ENCODE peak calls at places on chromosomes 11 and 22, in eight cellular contexts. A, B, Q, E, N, X, C and G are unnamed samples.

GRCh38 chr22:38238519-38239051 is 34.2 kb downstream of the TMEM184B start:
- DNase-seq in A (no peak), B (no peak), Q (no peak), E (no peak), N (no peak), X (no peak), C (no peak), G (no peak)

GRCh38 chr22:44355688-44356070 is 42.9 kb upstream of the SHISAL1 start:
- DNase-seq in A (peak; percentile 7), B (no peak), Q (peak; percentile 20), E (no peak), N (no peak), X (no peak), C (no peak), G (no peak)

GRCh38 chr22:38080847-38081635 is 2.9 kb downstream of the SLC16A8 start:
- DNase-seq in A (peak; percentile 68), B (peak; percentile 43), Q (peak; percentile 82), E (peak; percentile 52), N (peak; percentile 30), X (no peak), C (no peak), G (no peak)

GRCh38 chr11:64801591-64802369 is 1.2 kb downstream of the MAP4K2 start:
- DNase-seq in A (no peak), B (no peak), Q (no peak), E (no peak), N (no peak), X (no peak), C (no peak), G (no peak)

GRCh38 chr22:41009222-41009948 is 58.2 kb downstream of the RBX1 start:
- DNase-seq in A (no peak), B (peak; percentile 30), Q (no peak), E (no peak), N (peak; percentile 52), X (peak; percentile 85), C (no peak), G (peak; percentile 44)

GRCh38 chr22:19795617-19796008 is 35.0 kb downstream of the TBX1 start:
- DNase-seq in A (no peak), B (no peak), Q (no peak), E (no peak), N (no peak), X (no peak), C (no peak), G (peak; percentile 13)

GRCh38 chr11:18236664-18237356 is at the start of gene SAA4:
- DNase-seq in A (no peak), B (peak; percentile 49), Q (no peak), E (no peak), N (no peak), X (no peak), C (no peak), G (no peak)

GRCh38 chr11:32436751-32437405 is 1.5 kb upstream of the WT1 start:
- DNase-seq in A (peak; percentile 36), B (no peak), Q (peak; percentile 75), E (peak; percentile 48), N (no peak), X (no peak), C (no peak), G (no peak)

GRCh38 chr11:130037881-130038601 is 31.7 kb upstream of the APLP2 start:
- DNase-seq in A (no peak), B (peak; percentile 61), Q (peak; percentile 55), E (no peak), N (peak; percentile 25), X (no peak), C (no peak), G (no peak)

GRCh38 chr11:30015725-30016449 is 943 bp downstream of the KCNA4 start:
- DNase-seq in A (peak; percentile 13), B (no peak), Q (no peak), E (no peak), N (no peak), X (no peak), C (no peak), G (no peak)

GRCh38 chr22:36480941-36481392 is 473 bp downstream of the TXN2 start:
- DNase-seq in A (no peak), B (no peak), Q (no peak), E (no peak), N (no peak), X (no peak), C (no peak), G (no peak)

GRCh38 chr22:36481393-36482168 is at the start of gene TXN2:
- DNase-seq in A (peak; percentile 94), B (peak; percentile 96), Q (peak; percentile 99), E (peak; percentile 93), N (peak; percentile 97), X (peak; percentile 91), C (peak; percentile 93), G (peak; percentile 94)

DNA sequence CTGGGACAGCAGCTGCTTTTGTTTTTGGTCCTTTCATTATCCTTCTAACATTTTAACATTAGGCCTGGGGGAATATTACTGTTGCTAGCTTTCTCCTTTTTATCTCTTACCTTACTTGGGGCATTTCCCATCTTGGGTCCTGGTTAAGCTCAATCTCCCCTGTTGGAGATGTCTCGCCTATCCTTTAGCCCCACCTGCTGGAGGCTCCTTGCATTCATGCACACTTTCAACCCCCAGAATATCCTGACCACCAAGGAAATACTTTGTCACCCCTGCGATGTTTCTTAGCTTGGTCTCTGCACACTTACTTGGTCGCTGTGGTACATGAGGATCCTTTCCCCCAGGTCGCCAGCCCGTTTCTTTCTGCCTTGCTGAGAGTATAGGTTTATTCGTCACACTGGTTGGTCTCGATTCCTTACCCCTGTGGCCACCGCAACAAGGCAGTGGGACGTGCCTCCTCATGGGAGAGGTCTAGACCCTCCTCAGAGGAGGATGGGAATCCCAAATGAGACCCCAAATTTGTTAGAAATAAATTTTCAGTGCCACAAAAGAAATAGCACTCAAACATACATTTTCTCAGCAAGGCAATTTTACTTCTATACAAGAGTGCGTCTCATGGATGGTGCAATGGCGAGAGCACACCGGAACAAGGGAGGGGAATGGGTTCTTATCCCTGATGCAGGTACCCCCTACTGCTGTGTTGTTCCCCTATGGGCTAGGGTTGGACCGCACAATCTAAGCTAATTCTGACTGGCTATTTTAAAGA is 5.4 kb upstream of the TXN2 start:
- DNase-seq in A (peak; percentile 77), B (peak; percentile 63), Q (peak; percentile 91), E (peak; percentile 67), N (peak; percentile 75), X (no peak), C (no peak), G (peak; percentile 51)
- TF ChIP-seq CTCF in A (peak; percentile 42), B (peak; percentile 55), Q (peak; percentile 84), E (peak; percentile 55), N (peak; percentile 83), X (peak; percentile 80), C (no peak), G (peak; percentile 87)

GRCh38 chr11:75523811-75524401 is 1.8 kb downstream of the GDPD5 start:
- DNase-seq in A (no peak), B (no peak), Q (no peak), E (no peak), N (no peak), X (no peak), C (no peak), G (no peak)

GRCh38 chr11:75524576-75525432 is 937 bp downstream of the GDPD5 start:
- DNase-seq in A (peak; percentile 59), B (no peak), Q (peak; percentile 76), E (peak; percentile 55), N (no peak), X (no peak), C (no peak), G (no peak)

GRCh38 chr11:75527130-75527529 is 1.4 kb upstream of the GDPD5 start:
- DNase-seq in A (no peak), B (no peak), Q (no peak), E (no peak), N (no peak), X (no peak), C (no peak), G (no peak)

GRCh38 chr11:75526192-75526541 is 426 bp upstream of the GDPD5 start:
- DNase-seq in A (no peak), B (no peak), Q (no peak), E (no peak), N (no peak), X (no peak), C (no peak), G (no peak)

DNA sequence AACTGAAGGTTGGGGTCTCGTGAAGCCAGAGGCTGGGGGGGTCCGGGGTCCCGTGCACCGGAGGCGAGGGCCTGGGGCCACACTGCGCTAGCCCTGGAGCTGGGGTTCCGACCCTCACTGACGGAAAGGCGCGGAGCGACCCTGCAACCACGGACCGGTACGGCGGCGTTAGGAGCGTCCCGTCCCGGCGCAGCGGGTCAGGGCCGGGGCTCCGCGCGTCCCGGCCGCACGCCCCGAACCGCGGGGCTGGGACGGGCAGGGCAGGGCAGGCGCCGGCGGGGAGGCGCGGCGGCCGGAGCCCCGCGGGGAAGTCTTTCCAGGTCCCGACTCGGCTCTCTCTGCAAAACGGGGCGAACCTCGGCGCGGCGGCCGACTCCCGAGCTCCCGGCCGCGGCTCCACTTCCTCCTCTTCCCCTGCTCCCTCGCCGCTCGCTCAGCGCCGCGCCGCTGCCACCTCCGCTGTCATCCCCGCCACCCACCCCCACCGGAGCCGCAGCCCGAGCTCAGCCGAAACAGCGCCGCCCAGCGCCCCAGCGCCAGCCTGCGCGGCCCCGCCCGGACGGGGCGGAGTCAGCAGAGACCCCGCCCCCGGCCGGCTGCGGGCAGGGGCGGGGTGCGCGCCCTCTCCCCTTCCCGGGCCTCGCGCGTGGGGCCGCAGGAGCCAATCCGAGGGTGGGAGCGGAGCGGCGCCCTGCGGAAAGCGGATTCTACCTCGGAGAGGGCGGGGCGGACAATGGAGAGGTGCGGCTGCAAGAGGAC is at the start of gene GDPD5:
- DNase-seq in A (peak; percentile 85), B (peak; percentile 80), Q (peak; percentile 95), E (peak; percentile 86), N (peak; percentile 70), X (no peak), C (peak; percentile 50), G (peak; percentile 40)
- TF ChIP-seq CTCF in A (no peak), B (peak; percentile 18), Q (peak; percentile 64), E (no peak), N (peak; percentile 48), X (peak; percentile 42), C (no peak), G (peak; percentile 78)

GRCh38 chr11:55942785-55943392 is 6.7 kb upstream of the OR5I1 start:
- DNase-seq in A (no peak), B (peak; percentile 57), Q (no peak), E (no peak), N (peak; percentile 48), X (no peak), C (no peak), G (peak; percentile 41)
- TF ChIP-seq CTCF in A (peak; percentile 43), B (peak; percentile 45), Q (peak; percentile 85), E (peak; percentile 63), N (peak; percentile 37), X (peak; percentile 22), C (no peak), G (peak; percentile 72)

DNA sequence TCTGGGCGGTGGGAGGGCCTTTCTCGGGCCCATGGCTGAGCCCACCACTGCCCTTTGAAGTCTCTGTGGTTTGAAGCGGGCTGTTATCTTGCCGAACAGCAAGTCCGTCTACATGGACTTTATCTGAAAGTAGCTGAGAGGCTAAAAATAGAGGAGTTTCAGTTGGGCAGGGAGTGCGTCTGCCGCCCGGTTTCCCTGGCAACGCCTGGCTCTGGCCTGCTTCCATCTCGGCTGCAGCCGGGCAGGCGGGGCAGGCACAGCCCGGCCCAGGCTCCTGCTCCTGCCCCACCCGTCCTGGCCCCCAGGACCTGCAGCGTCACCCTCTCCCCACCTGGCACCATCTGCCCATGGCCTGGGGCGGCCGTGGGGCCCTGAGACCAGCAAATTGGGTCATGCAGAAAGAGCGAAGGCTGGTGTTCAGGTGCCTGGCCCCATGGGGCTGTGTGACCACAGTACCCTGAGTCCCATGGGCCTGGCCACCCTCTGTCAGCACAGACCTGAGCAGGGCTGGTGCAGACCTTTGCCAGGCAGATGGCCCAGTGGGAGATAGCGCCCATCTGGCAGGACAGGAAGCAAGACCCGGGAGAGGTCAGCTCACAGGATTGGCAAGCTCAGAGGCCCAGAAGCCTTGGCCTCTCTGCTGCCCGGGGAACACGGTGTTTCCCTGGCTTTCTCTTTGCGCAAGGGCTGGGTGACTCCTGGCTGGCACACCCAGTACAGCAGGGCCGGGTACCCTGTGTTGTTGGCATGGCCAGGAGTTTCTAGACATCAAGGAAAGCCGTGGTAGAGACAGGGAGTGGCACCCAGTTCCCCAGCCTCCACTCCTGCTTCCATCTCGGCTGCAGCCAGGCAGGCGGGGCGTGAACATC is 79.1 kb upstream of the KCNQ1OT1 start:
- DNase-seq in A (peak; percentile 9), B (peak; percentile 76), Q (peak; percentile 35), E (no peak), N (peak; percentile 26), X (peak; percentile 24), C (no peak), G (peak; percentile 71)
- TF ChIP-seq CTCF in A (no peak), B (peak; percentile 50), Q (no peak), E (no peak), N (no peak), X (no peak), C (no peak), G (no peak)